ENCODE peak calls at places on chromosome 10, in ten cellular contexts. One of them, this sample, is unnamed.

GRCh38 chr10:100346351-100346764 is 675 bp upstream of the SCD start:
- DNase-seq in GM23338: peak; percentile 89
- DNase-seq in stomach: peak; percentile 37
- DNase-seq in Panc1: no peak
- DNase-seq in prostate gland: peak; percentile 54
- DNase-seq in HepG2: peak; percentile 59
- DNase-seq in GM12878: peak; percentile 32
- DNase-seq in transverse colon: peak; percentile 52
- DNase-seq in endothelial cell of umbilical vein: peak; percentile 84
- DNase-seq in H1: no peak
- DNase-seq in this sample: no peak

GRCh38 chr10:50625663-50626062 is 1.9 kb upstream of the SGMS1 start:
- DNase-seq in GM23338: peak; percentile 79
- DNase-seq in stomach: no peak
- DNase-seq in Panc1: no peak
- DNase-seq in prostate gland: no peak
- DNase-seq in HepG2: no peak
- DNase-seq in GM12878: no peak
- DNase-seq in transverse colon: no peak
- DNase-seq in endothelial cell of umbilical vein: no peak
- DNase-seq in H1: no peak
- DNase-seq in this sample: no peak

GRCh38 chr10:130430852-130431704 is 294.9 kb downstream of the GLRX3 start:
- DNase-seq in GM23338: no peak
- DNase-seq in stomach: no peak
- DNase-seq in Panc1: no peak
- DNase-seq in prostate gland: no peak
- DNase-seq in HepG2: no peak
- DNase-seq in GM12878: no peak
- DNase-seq in transverse colon: no peak
- DNase-seq in endothelial cell of umbilical vein: no peak
- DNase-seq in H1: no peak
- DNase-seq in this sample: peak; percentile 64

GRCh38 chr10:73485320-73485719 is 10.5 kb downstream of the PPP3CB start:
- DNase-seq in GM23338: no peak
- DNase-seq in stomach: no peak
- DNase-seq in Panc1: no peak
- DNase-seq in prostate gland: no peak
- DNase-seq in HepG2: no peak
- DNase-seq in GM12878: no peak
- DNase-seq in transverse colon: no peak
- DNase-seq in endothelial cell of umbilical vein: no peak
- DNase-seq in H1: no peak
- DNase-seq in this sample: no peak

GRCh38 chr10:11830836-11831519 is 7.8 kb downstream of the PROSER2 start:
- DNase-seq in GM23338: no peak
- DNase-seq in stomach: peak; percentile 63
- DNase-seq in Panc1: no peak
- DNase-seq in prostate gland: peak; percentile 29
- DNase-seq in HepG2: no peak
- DNase-seq in GM12878: no peak
- DNase-seq in transverse colon: no peak
- DNase-seq in endothelial cell of umbilical vein: no peak
- DNase-seq in H1: no peak
- DNase-seq in this sample: no peak

GRCh38 chr10:11255796-11256444 is 238.2 kb downstream of the CELF2 start:
- DNase-seq in GM23338: no peak
- DNase-seq in stomach: no peak
- DNase-seq in Panc1: no peak
- DNase-seq in prostate gland: no peak
- DNase-seq in HepG2: no peak
- DNase-seq in GM12878: no peak
- DNase-seq in transverse colon: no peak
- DNase-seq in endothelial cell of umbilical vein: no peak
- DNase-seq in H1: no peak
- DNase-seq in this sample: no peak

GRCh38 chr10:114771749-114772148 is 49.8 kb upstream of the FHIP2A start:
- DNase-seq in GM23338: no peak
- DNase-seq in stomach: no peak
- DNase-seq in Panc1: no peak
- DNase-seq in prostate gland: no peak
- DNase-seq in HepG2: no peak
- DNase-seq in GM12878: no peak
- DNase-seq in transverse colon: no peak
- DNase-seq in endothelial cell of umbilical vein: no peak
- DNase-seq in H1: no peak
- DNase-seq in this sample: no peak

GRCh38 chr10:75159519-75159918 is 48.1 kb downstream of the SAMD8 start:
- DNase-seq in GM23338: no peak
- DNase-seq in stomach: no peak
- DNase-seq in Panc1: no peak
- DNase-seq in prostate gland: no peak
- DNase-seq in HepG2: no peak
- DNase-seq in GM12878: no peak
- DNase-seq in transverse colon: no peak
- DNase-seq in endothelial cell of umbilical vein: no peak
- DNase-seq in H1: no peak
- DNase-seq in this sample: no peak

DNA sequence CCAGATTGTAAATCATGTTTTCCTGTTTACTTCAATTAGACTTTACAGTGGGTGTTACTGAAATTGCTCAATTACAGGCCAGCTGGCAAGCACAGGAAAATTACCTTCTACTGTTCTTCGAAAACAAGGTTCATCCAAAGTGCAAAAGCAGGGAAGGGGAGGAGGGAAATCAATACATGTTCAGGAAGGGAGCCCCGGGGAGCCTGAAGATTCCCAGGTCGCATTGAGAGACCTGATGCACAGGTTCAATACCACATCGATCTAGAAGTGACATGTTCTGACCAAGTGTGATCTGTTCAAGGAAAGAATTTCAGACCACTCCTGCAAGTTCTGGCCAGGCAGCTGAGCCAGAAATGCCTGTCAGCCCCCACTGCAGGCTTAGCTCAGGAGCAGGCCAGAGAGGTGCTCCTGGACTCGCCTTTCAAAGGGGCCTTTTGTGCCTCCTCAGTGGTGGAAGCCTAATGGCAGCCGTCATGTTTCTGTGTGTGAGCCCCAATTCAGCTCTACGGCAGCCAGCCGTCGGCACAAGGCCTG is 35.9 kb downstream of the FAM53B start:
- DNase-seq in GM23338: no peak
- DNase-seq in stomach: no peak
- DNase-seq in Panc1: no peak
- DNase-seq in prostate gland: no peak
- DNase-seq in HepG2: peak; percentile 59
- DNase-seq in GM12878: no peak
- DNase-seq in transverse colon: no peak
- DNase-seq in endothelial cell of umbilical vein: peak; percentile 84
- DNase-seq in H1: no peak
- DNase-seq in this sample: no peak
- TF ChIP-seq POLR2AphosphoS5 in GM23338: no peak
- TF ChIP-seq POLR2AphosphoS5 in stomach: no peak
- TF ChIP-seq POLR2AphosphoS5 in Panc1: no peak
- TF ChIP-seq POLR2AphosphoS5 in prostate gland: peak; percentile 15
- TF ChIP-seq POLR2AphosphoS5 in HepG2: no peak
- TF ChIP-seq POLR2AphosphoS5 in GM12878: no peak
- TF ChIP-seq POLR2AphosphoS5 in transverse colon: peak; percentile 40
- TF ChIP-seq POLR2AphosphoS5 in endothelial cell of umbilical vein: no peak
- TF ChIP-seq POLR2AphosphoS5 in H1: no peak
- TF ChIP-seq POLR2AphosphoS5 in this sample: peak; percentile 18

DNA sequence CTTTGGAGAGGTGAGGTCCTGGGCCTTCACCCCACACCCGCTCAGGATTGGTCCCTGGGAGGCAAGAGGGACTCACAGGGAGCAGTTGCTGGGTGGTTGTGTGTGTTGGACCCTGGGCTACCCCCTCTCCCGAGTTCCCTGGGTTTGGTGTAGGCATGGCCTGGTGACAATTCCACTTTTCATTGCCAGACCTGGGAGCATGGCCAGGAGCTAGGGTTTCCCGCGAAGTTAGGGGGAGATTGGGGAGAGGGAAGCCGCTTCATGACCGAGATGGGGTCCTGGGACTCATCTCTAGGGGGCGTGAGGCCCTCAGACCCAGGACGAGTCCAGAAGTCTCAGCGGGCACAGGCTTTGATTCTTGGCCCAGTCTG is 579 bp downstream of the PALD1 start:
- DNase-seq in GM23338: peak; percentile 55
- DNase-seq in stomach: no peak
- DNase-seq in Panc1: no peak
- DNase-seq in prostate gland: no peak
- DNase-seq in HepG2: no peak
- DNase-seq in GM12878: no peak
- DNase-seq in transverse colon: no peak
- DNase-seq in endothelial cell of umbilical vein: no peak
- DNase-seq in H1: no peak
- DNase-seq in this sample: no peak
- TF ChIP-seq CTCF in GM23338: peak; percentile 55
- TF ChIP-seq CTCF in stomach: no peak
- TF ChIP-seq CTCF in Panc1: no peak
- TF ChIP-seq CTCF in prostate gland: no peak
- TF ChIP-seq CTCF in HepG2: no peak
- TF ChIP-seq CTCF in GM12878: no peak
- TF ChIP-seq CTCF in transverse colon: no peak
- TF ChIP-seq CTCF in endothelial cell of umbilical vein: no peak
- TF ChIP-seq CTCF in H1: peak; percentile 49
- TF ChIP-seq CTCF in this sample: no peak

DNA sequence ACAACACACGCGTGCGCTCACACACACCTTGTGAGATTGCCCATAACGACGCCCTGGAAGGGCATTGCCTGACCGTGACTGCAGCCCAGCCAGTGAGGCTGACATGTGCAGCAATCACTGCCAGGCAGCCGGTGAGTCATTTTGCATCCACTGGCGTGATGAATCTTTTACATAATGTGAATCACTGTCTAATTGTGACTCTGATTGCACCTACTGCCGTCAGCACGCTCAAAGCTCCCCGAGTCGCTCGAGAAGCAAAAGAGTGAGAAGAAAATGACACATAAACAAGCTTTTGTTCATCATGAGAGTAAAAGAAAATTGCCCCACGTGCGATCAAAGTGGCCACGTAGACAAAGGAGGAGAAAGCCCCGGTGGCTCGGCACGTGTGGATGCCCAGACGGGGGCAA is 117.4 kb upstream of the PFKP start:
- DNase-seq in GM23338: no peak
- DNase-seq in stomach: no peak
- DNase-seq in Panc1: peak; percentile 47
- DNase-seq in prostate gland: no peak
- DNase-seq in HepG2: no peak
- DNase-seq in GM12878: peak; percentile 43
- DNase-seq in transverse colon: no peak
- DNase-seq in endothelial cell of umbilical vein: no peak
- DNase-seq in H1: no peak
- DNase-seq in this sample: no peak
- H3K27ac ChIP-seq in GM23338: no peak overlapping the region
- H3K27ac ChIP-seq in stomach: no peak overlapping the region
- H3K27ac ChIP-seq in Panc1: no peak overlapping the region
- H3K27ac ChIP-seq in prostate gland: no peak overlapping the region
- H3K27ac ChIP-seq in HepG2: no peak overlapping the region
- H3K27ac ChIP-seq in GM12878: no peak overlapping the region
- H3K27ac ChIP-seq in transverse colon: no peak overlapping the region
- H3K27ac ChIP-seq in endothelial cell of umbilical vein: no peak overlapping the region
- H3K27ac ChIP-seq in H1: no peak overlapping the region
- H3K27ac ChIP-seq in this sample: no peak overlapping the region

GRCh38 chr10:35377050-35377723 is 40.9 kb downstream of the CCNY start:
- DNase-seq in GM23338: no peak
- DNase-seq in stomach: no peak
- DNase-seq in Panc1: no peak
- DNase-seq in prostate gland: no peak
- DNase-seq in HepG2: no peak
- DNase-seq in GM12878: no peak
- DNase-seq in transverse colon: no peak
- DNase-seq in endothelial cell of umbilical vein: no peak
- DNase-seq in H1: no peak
- DNase-seq in this sample: no peak

GRCh38 chr10:35375091-35375765 is 38.9 kb downstream of the CCNY start:
- DNase-seq in GM23338: no peak
- DNase-seq in stomach: no peak
- DNase-seq in Panc1: no peak
- DNase-seq in prostate gland: no peak
- DNase-seq in HepG2: no peak
- DNase-seq in GM12878: no peak
- DNase-seq in transverse colon: no peak
- DNase-seq in endothelial cell of umbilical vein: no peak
- DNase-seq in H1: no peak
- DNase-seq in this sample: no peak

GRCh38 chr10:35378547-35379210 is 42.4 kb downstream of the CCNY start:
- DNase-seq in GM23338: no peak
- DNase-seq in stomach: no peak
- DNase-seq in Panc1: no peak
- DNase-seq in prostate gland: no peak
- DNase-seq in HepG2: no peak
- DNase-seq in GM12878: no peak
- DNase-seq in transverse colon: no peak
- DNase-seq in endothelial cell of umbilical vein: peak; percentile 73
- DNase-seq in H1: no peak
- DNase-seq in this sample: no peak

GRCh38 chr10:35382096-35382495 is 45.8 kb downstream of the CCNY start:
- DNase-seq in GM23338: no peak
- DNase-seq in stomach: no peak
- DNase-seq in Panc1: no peak
- DNase-seq in prostate gland: no peak
- DNase-seq in HepG2: no peak
- DNase-seq in GM12878: no peak
- DNase-seq in transverse colon: no peak
- DNase-seq in endothelial cell of umbilical vein: no peak
- DNase-seq in H1: no peak
- DNase-seq in this sample: no peak

DNA sequence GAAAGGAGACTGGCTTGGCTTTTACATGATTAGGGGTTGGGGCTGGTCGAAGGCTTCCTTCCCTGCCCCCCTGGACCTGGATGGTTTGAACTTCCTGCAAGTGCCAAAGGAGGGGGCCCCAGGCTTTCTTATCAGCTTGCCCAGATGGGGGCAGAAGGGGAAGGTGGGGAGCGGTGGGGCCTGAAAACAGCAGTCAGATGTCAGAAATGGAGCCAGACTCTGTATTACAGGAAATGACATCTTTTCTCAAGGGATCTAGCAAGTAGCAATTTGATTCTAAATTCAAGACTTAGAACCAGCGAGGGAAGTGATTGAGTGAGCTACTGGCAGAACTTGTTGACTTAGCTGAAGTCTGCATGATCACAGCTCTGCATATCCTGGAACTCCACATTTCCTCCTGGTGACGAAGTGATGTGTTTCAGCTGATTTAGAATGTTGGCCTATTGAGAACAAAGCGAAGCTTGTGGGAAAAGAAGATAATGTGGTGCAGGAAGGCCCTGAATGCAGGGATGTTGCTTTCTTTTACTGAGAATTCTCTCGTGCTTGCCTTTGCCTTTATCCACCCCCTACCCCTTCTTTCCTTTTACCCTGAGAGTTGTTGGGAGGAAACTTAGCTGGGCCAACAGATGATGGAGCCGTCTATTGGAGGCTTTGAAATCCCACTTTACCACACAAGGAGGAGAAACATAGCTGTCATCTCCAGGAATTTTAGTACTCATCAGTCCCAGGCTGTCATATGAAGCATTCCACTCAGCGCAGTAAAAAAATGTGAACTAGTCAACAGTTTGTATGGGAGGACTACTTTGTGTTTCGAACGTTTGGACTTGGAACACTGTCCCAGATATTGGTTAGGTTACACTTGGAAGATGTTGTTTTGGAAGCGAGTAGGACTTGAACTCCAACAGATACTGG is 43.2 kb downstream of the CCNY start:
- DNase-seq in GM23338: peak; percentile 67
- DNase-seq in stomach: no peak
- DNase-seq in Panc1: no peak
- DNase-seq in prostate gland: no peak
- DNase-seq in HepG2: no peak
- DNase-seq in GM12878: peak; percentile 60
- DNase-seq in transverse colon: no peak
- DNase-seq in endothelial cell of umbilical vein: peak; percentile 99
- DNase-seq in H1: no peak
- DNase-seq in this sample: no peak
- TF ChIP-seq POLR2AphosphoS5 in GM23338: no peak
- TF ChIP-seq POLR2AphosphoS5 in stomach: peak; percentile 53
- TF ChIP-seq POLR2AphosphoS5 in Panc1: no peak
- TF ChIP-seq POLR2AphosphoS5 in prostate gland: peak; percentile 37
- TF ChIP-seq POLR2AphosphoS5 in HepG2: no peak
- TF ChIP-seq POLR2AphosphoS5 in GM12878: no peak
- TF ChIP-seq POLR2AphosphoS5 in transverse colon: no peak
- TF ChIP-seq POLR2AphosphoS5 in endothelial cell of umbilical vein: peak; percentile 70
- TF ChIP-seq POLR2AphosphoS5 in H1: no peak
- TF ChIP-seq POLR2AphosphoS5 in this sample: no peak

This sample was measured in vagina.